ENCODE peak calls at places on chromosomes 5 and 9, in ten cellular contexts. K is hepatocyte; E is adrenal gland; R is IMR-90; Q is body of pancreas; U is lower lobe of right lung; B is stomach; F is heart right ventricle; L is ovary; H is CD8-positive, alpha-beta memory T cell. N is an unnamed sample. For H3K4me1 and H3K36me3, the result is how much of the 10 kb centered on the place peaks cover.

GRCh38 chr5:58849995-58850667 is 267.3 kb downstream of the RAB3C start:
- DNase-seq in K (peak), E (no peak), R (peak), Q (peak), U (peak), B (peak), F (no peak), L (no peak), H (no peak), N (no peak)

GRCh38 chr5:16536246-16536645 is 70.6 kb upstream of the ZNF622 start:
- DNase-seq in K (no peak), E (no peak), R (peak), Q (no peak), U (no peak), B (no peak), F (no peak), L (no peak), H (no peak), N (peak)

GRCh38 chr5:72847439-72847838 is 31.0 kb downstream of the TNPO1 start:
- DNase-seq in K (no peak), E (no peak), R (no peak), Q (no peak), U (no peak), B (no peak), F (no peak), L (no peak), H (no peak), N (no peak)

GRCh38 chr9:17622166-17622565 is 43.3 kb downstream of the SH3GL2 start:
- DNase-seq in K (no peak), E (no peak), R (no peak), Q (no peak), U (no peak), B (no peak), F (no peak), L (no peak), H (no peak), N (no peak)

GRCh38 chr9:26744362-26744965 is 148.1 kb downstream of the CAAP1 start:
- DNase-seq in K (peak), E (no peak), R (peak), Q (no peak), U (no peak), B (no peak), F (no peak), L (no peak), H (no peak), N (no peak)

GRCh38 chr9:136662326-136662655 is 425 bp upstream of the EGFL7 start:
- DNase-seq in K (no peak), E (no peak), R (no peak), Q (no peak), U (no peak), B (no peak), F (peak), L (no peak), H (no peak), N (no peak)

GRCh38 chr9:93965830-93966577 is 10.8 kb upstream of the BARX1 start:
- DNase-seq in K (no peak), E (no peak), R (no peak), Q (no peak), U (no peak), B (peak), F (no peak), L (no peak), H (no peak), N (no peak)

GRCh38 chr9:13088734-13089427 is 190.6 kb downstream of the MPDZ start:
- DNase-seq in K (peak), E (no peak), R (peak), Q (peak), U (no peak), B (no peak), F (no peak), L (no peak), H (no peak), N (peak)

GRCh38 chr9:20490246-20490834 is 132.0 kb downstream of the MLLT3 start:
- DNase-seq in K (no peak), E (no peak), R (no peak), Q (no peak), U (no peak), B (no peak), F (no peak), L (no peak), H (no peak), N (no peak)

GRCh38 chr5:53376853-53377252 is 103.6 kb upstream of the FST start:
- DNase-seq in K (no peak), E (no peak), R (no peak), Q (no peak), U (no peak), B (no peak), F (no peak), L (no peak), H (no peak), N (no peak)

GRCh38 chr9:69019808-69020207 is 5.9 kb upstream of the PRKACG start:
- DNase-seq in K (no peak), E (no peak), R (no peak), Q (no peak), U (no peak), B (no peak), F (no peak), L (no peak), H (peak), N (no peak)

GRCh38 chr9:124202447-124202971 is 55.2 kb upstream of the NEK6 start:
- DNase-seq in K (no peak), E (peak), R (peak), Q (peak), U (peak), B (peak), F (peak), L (no peak), H (no peak), N (peak)

GRCh38 chr5:54251981-54252380 is 58.4 kb downstream of the ARL15 start:
- DNase-seq in K (peak), E (no peak), R (peak), Q (no peak), U (no peak), B (no peak), F (no peak), L (no peak), H (no peak), N (no peak)

GRCh38 chr9:92954078-92954861 is 6.9 kb downstream of the FGD3 start:
- DNase-seq in K (no peak), E (peak), R (no peak), Q (peak), U (no peak), B (peak), F (no peak), L (no peak), H (peak), N (no peak)

GRCh38 chr9:122562134-122562760 is 9.3 kb downstream of the OR1N2 start:
- DNase-seq in K (no peak), E (no peak), R (no peak), Q (no peak), U (no peak), B (no peak), F (no peak), L (no peak), H (peak), N (no peak)

GRCh38 chr9:132905726-132906125 is 27.0 kb downstream of the SPACA9 start:
- DNase-seq in K (no peak), E (no peak), R (no peak), Q (no peak), U (no peak), B (no peak), F (no peak), L (no peak), H (no peak), N (no peak)

GRCh38 chr5:157750320-157750719 is 6.8 kb downstream of the LSM11 start:
- DNase-seq in K (no peak), E (no peak), R (peak), Q (no peak), U (no peak), B (no peak), F (no peak), L (no peak), H (no peak), N (no peak)

GRCh38 chr5:59042201-59042600 is 459.3 kb downstream of the RAB3C start:
- DNase-seq in K (no peak), E (no peak), R (peak), Q (no peak), U (no peak), B (no peak), F (no peak), L (no peak), H (no peak), N (no peak)

GRCh38 chr9:81489048-81489447 is 200.3 kb downstream of the TLE1 start:
- DNase-seq in K (no peak), E (no peak), R (peak), Q (no peak), U (no peak), B (no peak), F (no peak), L (no peak), H (no peak), N (no peak)

GRCh38 chr9:73683862-73684591 is 532.4 kb downstream of the ANXA1 start:
- DNase-seq in K (peak), E (no peak), R (no peak), Q (no peak), U (no peak), B (no peak), F (no peak), L (no peak), H (no peak), N (peak)

GRCh38 chr9:110782701-110783100 is 114.1 kb downstream of the MUSK start:
- DNase-seq in K (no peak), E (no peak), R (peak), Q (no peak), U (no peak), B (no peak), F (no peak), L (no peak), H (no peak), N (no peak)

GRCh38 chr5:158805195-158805594 is 294.5 kb downstream of the EBF1 start:
- DNase-seq in K (no peak), E (no peak), R (no peak), Q (peak), U (no peak), B (no peak), F (no peak), L (peak), H (no peak), N (no peak)

GRCh38 chr5:89338935-89339334 is 456.0 kb upstream of the MEF2C start:
- DNase-seq in K (no peak), E (no peak), R (peak), Q (no peak), U (no peak), B (no peak), F (no peak), L (no peak), H (no peak), N (no peak)

GRCh38 chr9:123355761-123356520 is at the start of gene CRB2:
- DNase-seq in K (peak), E (no peak), R (no peak), Q (no peak), U (no peak), B (no peak), F (no peak), L (no peak), H (no peak), N (no peak)

GRCh38 chr9:119588874-119589560 is 219.8 kb upstream of the BRINP1 start:
- DNase-seq in K (no peak), E (no peak), R (no peak), Q (no peak), U (no peak), B (no peak), F (no peak), L (no peak), H (no peak), N (no peak)

GRCh38 chr5:26572486-26572885 is 465.9 kb downstream of the CDH9 start:
- DNase-seq in K (no peak), E (no peak), R (no peak), Q (no peak), U (no peak), B (no peak), F (no peak), L (no peak), H (no peak), N (no peak)

GRCh38 chr5:141845371-141845821 is 32.8 kb downstream of the PCDH1 start:
- DNase-seq in K (no peak), E (no peak), R (no peak), Q (no peak), U (no peak), B (no peak), F (no peak), L (no peak), H (no peak), N (no peak)

GRCh38 chr5:129966071-129966470 is 61.8 kb downstream of the CHSY3 start:
- DNase-seq in K (no peak), E (no peak), R (no peak), Q (no peak), U (no peak), B (no peak), F (no peak), L (no peak), H (no peak), N (no peak)

GRCh38 chr5:174535691-174536090 is 188.7 kb upstream of the MSX2 start:
- DNase-seq in K (no peak), E (no peak), R (peak), Q (no peak), U (no peak), B (no peak), F (no peak), L (no peak), H (no peak), N (no peak)

DNA sequence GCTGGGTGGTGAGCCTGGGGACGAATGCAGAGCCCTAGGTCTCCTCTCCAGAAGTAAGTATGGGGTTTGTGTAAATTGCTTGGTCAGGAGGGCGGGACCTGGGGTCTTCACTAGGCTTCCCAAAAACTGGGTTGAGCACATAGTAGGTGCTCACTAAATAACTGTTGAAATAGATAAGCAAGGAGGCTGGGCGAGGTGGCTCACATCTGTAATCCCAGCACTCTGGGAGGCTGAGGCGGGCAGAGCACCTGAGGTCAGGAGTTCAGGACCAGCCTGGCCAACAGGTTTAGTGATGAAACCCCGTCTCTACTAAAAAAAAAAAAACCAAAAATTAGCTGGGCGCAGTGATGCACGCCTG is 163.9 kb upstream of the IER5L start:
- DNase-seq in K (no peak), E (no peak), R (no peak), Q (no peak), U (no peak), B (no peak), F (no peak), L (no peak), H (no peak), N (no peak)
- H3K4me1 ChIP-seq in K (under half), E (under half), R (under half), Q (under half), U (under half), B (under half), F (half or more), L (under half), H (under half), N (under half)

GRCh38 chr9:36597412-36598178 is 24.9 kb downstream of the MELK start:
- DNase-seq in K (peak), E (peak), R (peak), Q (peak), U (no peak), B (no peak), F (no peak), L (no peak), H (no peak), N (peak)
- H3K36me3 ChIP-seq in K (under half), E (under half), R (under half), Q (under half), U (under half), B (under half), F (under half), L (under half), H (under half), N (under half)

DNA sequence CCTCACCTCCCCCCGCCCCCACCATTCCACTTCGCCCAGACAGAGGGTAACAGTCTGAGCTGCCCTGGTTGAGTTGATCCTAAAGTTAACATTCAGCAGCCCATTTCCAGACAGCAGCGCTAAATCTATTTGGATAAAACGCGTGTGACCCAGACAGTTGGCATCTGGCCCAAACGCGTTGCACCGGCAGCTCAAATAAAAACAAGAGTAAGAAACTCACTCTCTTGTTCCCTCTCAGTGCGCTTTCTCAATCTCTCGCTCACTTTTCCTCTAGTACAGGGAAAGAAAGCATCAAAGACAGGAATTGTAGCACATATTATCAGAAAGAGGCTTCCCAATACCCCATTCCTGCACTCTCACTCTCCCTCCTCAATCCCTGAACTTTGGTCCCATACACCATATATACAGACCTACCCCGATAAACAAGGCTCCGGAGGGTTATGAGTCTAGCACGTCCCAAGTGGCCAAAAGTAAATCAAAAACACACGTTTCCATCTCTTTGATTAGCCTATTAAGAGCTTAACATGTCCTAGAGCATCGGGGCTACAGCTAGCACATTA is 1.3 kb downstream of the ADAMTS6 start:
- DNase-seq in K (peak), E (peak), R (peak), Q (peak), U (peak), B (peak), F (peak), L (peak), H (peak), N (peak)
- H3K4me1 ChIP-seq in K (under half), E (under half), R (under half), Q (under half), U (under half), B (under half), F (under half), L (under half), H (under half), N (under half)

DNA sequence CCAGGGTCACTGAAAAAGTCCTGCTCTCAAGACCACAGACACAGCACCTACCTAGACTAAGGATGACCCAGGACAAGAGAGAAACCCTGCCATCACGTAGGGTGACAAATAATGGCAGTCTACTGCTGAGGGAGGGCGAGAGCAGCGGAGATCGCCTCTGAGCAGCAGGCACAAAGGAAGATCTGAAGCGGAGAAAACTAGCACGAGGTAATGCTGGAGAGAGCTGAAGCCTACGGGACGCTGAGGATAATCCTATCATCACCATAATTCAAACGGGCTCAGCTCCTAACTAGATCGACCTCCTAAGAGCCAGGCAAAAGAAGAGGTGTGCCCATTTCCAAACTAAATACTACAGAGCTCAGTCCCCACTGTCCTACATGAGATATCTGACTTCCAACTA is 41.3 kb downstream of the FBXO10 start:
- DNase-seq in K (no peak), E (no peak), R (no peak), Q (no peak), U (no peak), B (no peak), F (no peak), L (no peak), H (no peak), N (no peak)
- H3K36me3 ChIP-seq in K (under half), E (under half), R (under half), Q (under half), U (under half), B (under half), F (under half), L (under half), H (under half), N (under half)